ENCODE peak calls at places on chromosomes 3 and 15, in five cellular contexts. One of them, this sample, is unnamed.

GRCh38 chr15:56871180-56871579 is 47.3 kb upstream of the TCF12 start:
- DNase-seq in HepG2: peak; percentile 52
- DNase-seq in SK-N-SH: no peak
- DNase-seq in GM12878: no peak
- DNase-seq in HCT116: peak; percentile 12
- DNase-seq in this sample: no peak

GRCh38 chr15:58947179-58947578 is 13.7 kb upstream of the SLTM start:
- DNase-seq in HepG2: no peak
- DNase-seq in SK-N-SH: no peak
- DNase-seq in GM12878: no peak
- DNase-seq in HCT116: no peak
- DNase-seq in this sample: no peak

GRCh38 chr3:25904248-25904647 is 114.4 kb downstream of the OXSM start:
- DNase-seq in HepG2: no peak
- DNase-seq in SK-N-SH: no peak
- DNase-seq in GM12878: no peak
- DNase-seq in HCT116: no peak
- DNase-seq in this sample: no peak

GRCh38 chr3:87564438-87564837 is 288.1 kb upstream of the POU1F1 start:
- DNase-seq in HepG2: no peak
- DNase-seq in SK-N-SH: no peak
- DNase-seq in GM12878: no peak
- DNase-seq in HCT116: no peak
- DNase-seq in this sample: no peak

GRCh38 chr3:23809840-23810341 is 4.1 kb downstream of the UBE2E1 start:
- DNase-seq in HepG2: no peak
- DNase-seq in SK-N-SH: peak; percentile 49
- DNase-seq in GM12878: no peak
- DNase-seq in HCT116: no peak
- DNase-seq in this sample: no peak

GRCh38 chr3:18765672-18766071 is 340.5 kb upstream of the SATB1 start:
- DNase-seq in HepG2: no peak
- DNase-seq in SK-N-SH: no peak
- DNase-seq in GM12878: no peak
- DNase-seq in HCT116: no peak
- DNase-seq in this sample: no peak

GRCh38 chr15:33125883-33126535 is 68.5 kb downstream of the FMN1 start:
- DNase-seq in HepG2: no peak
- DNase-seq in SK-N-SH: no peak
- DNase-seq in GM12878: no peak
- DNase-seq in HCT116: no peak
- DNase-seq in this sample: no peak

GRCh38 chr3:140576444-140576843 is 101.4 kb upstream of the TRIM42 start:
- DNase-seq in HepG2: no peak
- DNase-seq in SK-N-SH: no peak
- DNase-seq in GM12878: no peak
- DNase-seq in HCT116: no peak
- DNase-seq in this sample: no peak

GRCh38 chr15:48177383-48177874 is 666 bp downstream of the MYEF2 start:
- DNase-seq in HepG2: no peak
- DNase-seq in SK-N-SH: peak; percentile 11
- DNase-seq in GM12878: peak; percentile 11
- DNase-seq in HCT116: no peak
- DNase-seq in this sample: no peak

GRCh38 chr3:133888739-133889340 is 6.8 kb downstream of the RAB6B start:
- DNase-seq in HepG2: no peak
- DNase-seq in SK-N-SH: no peak
- DNase-seq in GM12878: no peak
- DNase-seq in HCT116: no peak
- DNase-seq in this sample: no peak

GRCh38 chr15:48541659-48542334 is 103.7 kb downstream of the FBN1 start:
- DNase-seq in HepG2: no peak
- DNase-seq in SK-N-SH: peak; percentile 32
- DNase-seq in GM12878: peak; percentile 34
- DNase-seq in HCT116: no peak
- DNase-seq in this sample: no peak

GRCh38 chr3:133152056-133152455 is 113.9 kb downstream of the TMEM108 start:
- DNase-seq in HepG2: no peak
- DNase-seq in SK-N-SH: no peak
- DNase-seq in GM12878: no peak
- DNase-seq in HCT116: no peak
- DNase-seq in this sample: no peak

GRCh38 chr3:187737401-187738088 is 7.7 kb downstream of the BCL6 start:
- DNase-seq in HepG2: no peak
- DNase-seq in SK-N-SH: peak; percentile 41
- DNase-seq in GM12878: no peak
- DNase-seq in HCT116: no peak
- DNase-seq in this sample: no peak

GRCh38 chr15:23395832-23396231 is 41.3 kb downstream of the GOLGA8S start:
- DNase-seq in HepG2: no peak
- DNase-seq in SK-N-SH: no peak
- DNase-seq in GM12878: no peak
- DNase-seq in HCT116: no peak
- DNase-seq in this sample: no peak

GRCh38 chr3:86748015-86748414 is 242.9 kb downstream of the VGLL3 start:
- DNase-seq in HepG2: no peak
- DNase-seq in SK-N-SH: no peak
- DNase-seq in GM12878: no peak
- DNase-seq in HCT116: no peak
- DNase-seq in this sample: no peak

GRCh38 chr3:83034806-83035703 is 1273.6 kb upstream of the GBE1 start:
- DNase-seq in HepG2: no peak
- DNase-seq in SK-N-SH: no peak
- DNase-seq in GM12878: no peak
- DNase-seq in HCT116: no peak
- DNase-seq in this sample: no peak

GRCh38 chr3:22231061-22231460 is 480.1 kb upstream of the ZNF385D start:
- DNase-seq in HepG2: no peak
- DNase-seq in SK-N-SH: no peak
- DNase-seq in GM12878: no peak
- DNase-seq in HCT116: no peak
- DNase-seq in this sample: no peak

GRCh38 chr15:28103831-28104230 is 4.7 kb upstream of the OCA2 start:
- DNase-seq in HepG2: no peak
- DNase-seq in SK-N-SH: no peak
- DNase-seq in GM12878: no peak
- DNase-seq in HCT116: no peak
- DNase-seq in this sample: no peak

GRCh38 chr15:73142802-73143762 is 90.8 kb downstream of the NEO1 start:
- DNase-seq in HepG2: no peak
- DNase-seq in SK-N-SH: no peak
- DNase-seq in GM12878: peak; percentile 19
- DNase-seq in HCT116: no peak
- DNase-seq in this sample: no peak

GRCh38 chr3:14879161-14879888 is 60.6 kb downstream of the FGD5 start:
- DNase-seq in HepG2: no peak
- DNase-seq in SK-N-SH: peak; percentile 54
- DNase-seq in GM12878: no peak
- DNase-seq in HCT116: no peak
- DNase-seq in this sample: peak; percentile 55

GRCh38 chr15:76258460-76258859 is 52.8 kb downstream of the ETFA start:
- DNase-seq in HepG2: no peak
- DNase-seq in SK-N-SH: no peak
- DNase-seq in GM12878: no peak
- DNase-seq in HCT116: no peak
- DNase-seq in this sample: no peak

GRCh38 chr15:31262901-31263671 is 63.5 kb upstream of the KLF13 start:
- DNase-seq in HepG2: no peak
- DNase-seq in SK-N-SH: no peak
- DNase-seq in GM12878: peak; percentile 84
- DNase-seq in HCT116: no peak
- DNase-seq in this sample: no peak

GRCh38 chr3:71495708-71496472 is 87.6 kb downstream of the FOXP1 start:
- DNase-seq in HepG2: peak; percentile 5
- DNase-seq in SK-N-SH: no peak
- DNase-seq in GM12878: no peak
- DNase-seq in HCT116: no peak
- DNase-seq in this sample: no peak
- TF ChIP-seq YY1 in HepG2: no peak
- TF ChIP-seq YY1 in SK-N-SH: no peak
- TF ChIP-seq YY1 in GM12878: no peak
- TF ChIP-seq YY1 in HCT116: no peak
- TF ChIP-seq YY1 in this sample: no peak

GRCh38 chr15:101127503-101128076 is 124.3 kb downstream of the CHSY1 start:
- DNase-seq in HepG2: peak; percentile 24
- DNase-seq in SK-N-SH: peak; percentile 90
- DNase-seq in GM12878: peak; percentile 82
- DNase-seq in HCT116: peak; percentile 15
- DNase-seq in this sample: no peak

GRCh38 chr15:101129851-101130250 is 122.0 kb downstream of the CHSY1 start:
- DNase-seq in HepG2: no peak
- DNase-seq in SK-N-SH: no peak
- DNase-seq in GM12878: no peak
- DNase-seq in HCT116: no peak
- DNase-seq in this sample: no peak

GRCh38 chr15:101128696-101129095 is 123.2 kb downstream of the CHSY1 start:
- DNase-seq in HepG2: no peak
- DNase-seq in SK-N-SH: no peak
- DNase-seq in GM12878: no peak
- DNase-seq in HCT116: no peak
- DNase-seq in this sample: no peak

GRCh38 chr15:101126618-101127502 is 125.0 kb downstream of the CHSY1 start:
- DNase-seq in HepG2: no peak
- DNase-seq in SK-N-SH: peak; percentile 63
- DNase-seq in GM12878: no peak
- DNase-seq in HCT116: no peak
- DNase-seq in this sample: no peak

DNA sequence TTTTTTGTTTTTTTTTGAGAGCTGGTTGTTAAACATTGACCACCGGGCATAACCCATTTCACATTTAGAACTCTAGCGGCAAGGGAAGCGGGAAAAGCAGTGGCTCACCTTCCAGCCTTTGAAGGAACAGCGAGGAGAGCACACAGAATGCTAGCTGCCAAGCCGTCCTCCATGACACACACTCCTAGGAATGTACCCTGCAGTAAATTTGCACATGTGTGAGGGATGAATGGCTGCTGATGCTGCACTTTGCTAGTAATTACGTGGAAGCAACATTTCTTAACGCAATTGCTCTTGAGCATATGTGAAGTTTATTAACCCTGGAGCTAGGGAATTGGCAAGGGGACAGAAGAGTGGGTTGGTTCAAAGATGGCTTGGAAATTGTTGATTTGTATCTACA is 123.7 kb downstream of the CHSY1 start:
- DNase-seq in HepG2: no peak
- DNase-seq in SK-N-SH: no peak
- DNase-seq in GM12878: no peak
- DNase-seq in HCT116: no peak
- DNase-seq in this sample: no peak
- TF ChIP-seq YY1 in HepG2: no peak
- TF ChIP-seq YY1 in SK-N-SH: peak; percentile 45
- TF ChIP-seq YY1 in GM12878: no peak
- TF ChIP-seq YY1 in HCT116: no peak
- TF ChIP-seq YY1 in this sample: no peak

GRCh38 chr3:30228302-30228631 is 378.1 kb upstream of the TGFBR2 start:
- DNase-seq in HepG2: no peak
- DNase-seq in SK-N-SH: no peak
- DNase-seq in GM12878: no peak
- DNase-seq in HCT116: no peak
- DNase-seq in this sample: no peak

GRCh38 chr3:30232142-30232541 is 374.3 kb upstream of the TGFBR2 start:
- DNase-seq in HepG2: no peak
- DNase-seq in SK-N-SH: no peak
- DNase-seq in GM12878: no peak
- DNase-seq in HCT116: no peak
- DNase-seq in this sample: no peak

GRCh38 chr3:30233924-30234666 is 372.3 kb upstream of the TGFBR2 start:
- DNase-seq in HepG2: no peak
- DNase-seq in SK-N-SH: no peak
- DNase-seq in GM12878: no peak
- DNase-seq in HCT116: no peak
- DNase-seq in this sample: no peak

GRCh38 chr3:30232546-30232945 is 373.9 kb upstream of the TGFBR2 start:
- DNase-seq in HepG2: no peak
- DNase-seq in SK-N-SH: no peak
- DNase-seq in GM12878: no peak
- DNase-seq in HCT116: no peak
- DNase-seq in this sample: no peak

GRCh38 chr3:30231277-30232141 is 374.9 kb upstream of the TGFBR2 start:
- DNase-seq in HepG2: no peak
- DNase-seq in SK-N-SH: peak; percentile 9
- DNase-seq in GM12878: no peak
- DNase-seq in HCT116: no peak
- DNase-seq in this sample: no peak
- TF ChIP-seq YY1 in HepG2: no peak
- TF ChIP-seq YY1 in SK-N-SH: no peak
- TF ChIP-seq YY1 in GM12878: no peak
- TF ChIP-seq YY1 in HCT116: no peak
- TF ChIP-seq YY1 in this sample: no peak

GRCh38 chr3:149270180-149270579 is 48.6 kb upstream of the CP start:
- DNase-seq in HepG2: no peak
- DNase-seq in SK-N-SH: no peak
- DNase-seq in GM12878: no peak
- DNase-seq in HCT116: no peak
- DNase-seq in this sample: no peak
- TF ChIP-seq YY1 in HepG2: no peak
- TF ChIP-seq YY1 in SK-N-SH: no peak
- TF ChIP-seq YY1 in GM12878: no peak
- TF ChIP-seq YY1 in HCT116: no peak
- TF ChIP-seq YY1 in this sample: no peak

GRCh38 chr15:66923438-66923881 is 141.9 kb upstream of the SMAD3 start:
- DNase-seq in HepG2: peak; percentile 34
- DNase-seq in SK-N-SH: peak; percentile 54
- DNase-seq in GM12878: no peak
- DNase-seq in HCT116: peak; percentile 37
- DNase-seq in this sample: peak; percentile 79

GRCh38 chr15:66922608-66923007 is 142.8 kb upstream of the SMAD3 start:
- DNase-seq in HepG2: no peak
- DNase-seq in SK-N-SH: no peak
- DNase-seq in GM12878: no peak
- DNase-seq in HCT116: no peak
- DNase-seq in this sample: no peak

GRCh38 chr15:66917904-66918448 is 147.4 kb upstream of the SMAD3 start:
- DNase-seq in HepG2: no peak
- DNase-seq in SK-N-SH: no peak
- DNase-seq in GM12878: no peak
- DNase-seq in HCT116: no peak
- DNase-seq in this sample: no peak

GRCh38 chr15:66919421-66919820 is 146.0 kb upstream of the SMAD3 start:
- DNase-seq in HepG2: no peak
- DNase-seq in SK-N-SH: no peak
- DNase-seq in GM12878: no peak
- DNase-seq in HCT116: no peak
- DNase-seq in this sample: no peak

DNA sequence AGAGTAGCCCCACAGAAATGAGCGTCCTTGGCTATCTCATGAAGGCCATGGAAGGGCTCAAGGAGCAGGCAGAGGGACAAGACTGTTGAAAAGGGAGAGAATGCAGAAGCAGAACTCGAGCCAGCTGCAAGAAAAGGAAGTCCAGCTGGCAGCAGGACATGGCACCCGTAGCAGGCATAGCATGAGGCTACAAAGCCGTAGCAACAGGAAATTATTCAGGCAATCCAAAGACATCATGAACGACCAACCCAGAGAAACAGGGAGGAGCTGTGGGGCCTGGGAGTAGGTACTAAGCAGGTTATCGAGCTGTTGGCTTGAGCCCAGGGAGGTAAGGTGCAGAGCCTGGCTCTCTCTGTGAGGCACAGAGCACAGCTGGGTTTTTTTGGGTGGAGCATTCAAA is 144.1 kb upstream of the SMAD3 start:
- DNase-seq in HepG2: no peak
- DNase-seq in SK-N-SH: no peak
- DNase-seq in GM12878: no peak
- DNase-seq in HCT116: no peak
- DNase-seq in this sample: no peak
- TF ChIP-seq YY1 in HepG2: no peak
- TF ChIP-seq YY1 in SK-N-SH: no peak
- TF ChIP-seq YY1 in GM12878: no peak
- TF ChIP-seq YY1 in HCT116: no peak
- TF ChIP-seq YY1 in this sample: no peak

This sample was measured in NT2/D1.